ENCODE peak calls at places on chromosomes 16 and 17, in four cellular contexts. E is dorsolateral prefrontal cortex; J is effector memory CD4-positive, alpha-beta T cell; P is pancreas. S is an unnamed sample.

GRCh38 chr16:87713469-87714229 is 52.1 kb downstream of the KLHDC4 start:
- DNase-seq in E (no peak), J (peak), P (no peak), S (no peak)

GRCh38 chr17:50102164-50102991 is 7.2 kb downstream of the PDK2 start:
- DNase-seq in E (peak), J (no peak), P (peak), S (no peak)

GRCh38 chr17:72117748-72118587 is 2.9 kb upstream of the SOX9 start:
- DNase-seq in E (peak), J (no peak), P (no peak), S (no peak)

GRCh38 chr16:72862090-72862489 is 185.8 kb downstream of the ZFHX3 start:
- DNase-seq in E (no peak), J (no peak), P (no peak), S (no peak)

GRCh38 chr17:27993723-27994310 is 48.7 kb upstream of the NLK start:
- DNase-seq in E (no peak), J (no peak), P (no peak), S (no peak)

GRCh38 chr16:84319146-84319760 is 24.6 kb downstream of the WFDC1 start:
- DNase-seq in E (no peak), J (no peak), P (no peak), S (no peak)

GRCh38 chr17:29569245-29569950 is 897 bp downstream of the TP53I13 start:
- DNase-seq in E (peak), J (no peak), P (no peak), S (no peak)

GRCh38 chr16:9061358-9061813 is 30.1 kb upstream of the HAPSTR1 start:
- DNase-seq in E (peak), J (no peak), P (peak), S (no peak)

GRCh38 chr16:31695667-31696066 is 168.0 kb downstream of the AHSP start:
- DNase-seq in E (no peak), J (peak), P (no peak), S (no peak)

GRCh38 chr17:43599835-43600234 is 53.7 kb upstream of the ETV4 start:
- DNase-seq in E (no peak), J (no peak), P (no peak), S (no peak)

GRCh38 chr17:30354731-30355130 is 20.9 kb upstream of the TMIGD1 start:
- DNase-seq in E (no peak), J (no peak), P (no peak), S (no peak)

GRCh38 chr17:76154935-76155845 is 14.1 kb upstream of the FOXJ1 start:
- DNase-seq in E (peak), J (no peak), P (no peak), S (no peak)

GRCh38 chr17:44070455-44071197 is at the start of gene G6PC3:
- DNase-seq in E (peak), J (peak), P (peak), S (peak)

DNA sequence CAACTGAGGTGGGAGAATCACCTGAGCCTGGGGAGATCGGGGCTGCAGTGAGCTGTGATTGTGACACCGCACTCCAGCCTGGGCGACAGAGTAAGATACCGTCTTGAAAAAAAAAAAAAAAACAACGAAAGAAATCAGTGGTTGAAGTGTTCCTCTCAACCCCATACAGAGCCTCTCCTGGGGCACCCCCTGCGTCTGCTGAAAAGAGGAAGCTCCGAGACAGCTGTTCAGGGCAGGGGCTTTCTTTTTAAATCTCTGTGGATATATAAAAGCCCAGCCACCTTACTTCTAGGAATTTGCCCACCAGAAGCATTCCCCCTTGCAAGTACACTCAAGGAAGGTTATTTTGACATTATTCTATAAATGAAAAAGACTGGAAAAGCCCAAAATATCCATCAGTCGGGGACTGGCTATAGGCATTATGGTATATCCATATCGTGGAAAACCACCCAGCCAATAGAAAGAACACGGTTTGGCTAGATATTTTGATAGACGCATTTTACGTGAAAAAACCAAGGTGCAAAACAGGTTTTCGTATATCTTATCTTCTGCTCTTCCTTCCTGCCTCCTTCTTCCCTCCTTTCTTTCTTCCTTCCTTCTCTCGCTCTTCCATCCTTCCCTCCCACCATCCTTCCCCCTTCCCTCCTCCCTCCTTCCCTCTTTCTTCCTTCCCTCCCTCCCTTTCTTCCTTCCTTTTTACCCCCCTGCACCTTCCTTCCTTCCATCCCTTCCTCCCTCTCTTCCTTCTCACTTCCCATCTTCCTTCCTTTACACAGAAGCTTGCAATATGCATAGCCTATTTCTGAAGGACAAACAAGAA is 9.2 kb upstream of the CCL22 start:
- DNase-seq in E (no peak), J (no peak), P (no peak), S (peak)
- H3K4me3 ChIP-seq in E (no peak), J (no peak), P (no peak), S (peak)

GRCh38 chr17:41664172-41664457 is 24.6 kb upstream of the EIF1 start:
- DNase-seq in E (no peak), J (no peak), P (no peak), S (no peak)

GRCh38 chr17:41666336-41666680 is 22.4 kb upstream of the EIF1 start:
- DNase-seq in E (peak), J (peak), P (peak), S (peak)

GRCh38 chr17:41665566-41666335 is 22.9 kb upstream of the EIF1 start:
- DNase-seq in E (peak), J (peak), P (peak), S (peak)

GRCh38 chr17:41663451-41664171 is 25.1 kb upstream of the EIF1 start:
- DNase-seq in E (no peak), J (no peak), P (no peak), S (no peak)

GRCh38 chr17:41664587-41665565 is 23.8 kb upstream of the EIF1 start:
- DNase-seq in E (no peak), J (no peak), P (no peak), S (no peak)
- H3K4me3 ChIP-seq in E (peak), J (peak), P (peak), S (peak)

DNA sequence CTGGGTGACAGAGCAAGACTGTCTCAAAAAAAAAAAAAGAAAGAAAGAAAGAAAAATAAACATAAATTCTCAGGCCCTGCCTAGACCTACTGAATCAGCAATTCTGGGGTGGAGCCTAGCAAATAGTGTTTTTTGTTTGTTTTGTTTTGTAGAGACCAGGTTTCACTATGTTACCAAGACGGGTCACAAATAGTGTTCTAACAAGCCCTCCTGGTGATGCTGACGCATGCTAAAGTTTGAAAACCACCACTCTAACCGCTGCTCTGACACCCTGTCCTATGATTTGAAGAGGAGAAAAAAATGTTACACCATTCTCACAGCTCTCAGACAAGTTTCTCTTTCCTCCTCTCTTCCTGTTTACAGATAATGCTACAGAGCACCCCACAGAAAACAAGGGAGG is 1.5 kb downstream of the MRPL10 start:
- DNase-seq in E (no peak), J (peak), P (no peak), S (no peak)
- H3K4me3 ChIP-seq in E (no peak), J (peak), P (no peak), S (no peak)

DNA sequence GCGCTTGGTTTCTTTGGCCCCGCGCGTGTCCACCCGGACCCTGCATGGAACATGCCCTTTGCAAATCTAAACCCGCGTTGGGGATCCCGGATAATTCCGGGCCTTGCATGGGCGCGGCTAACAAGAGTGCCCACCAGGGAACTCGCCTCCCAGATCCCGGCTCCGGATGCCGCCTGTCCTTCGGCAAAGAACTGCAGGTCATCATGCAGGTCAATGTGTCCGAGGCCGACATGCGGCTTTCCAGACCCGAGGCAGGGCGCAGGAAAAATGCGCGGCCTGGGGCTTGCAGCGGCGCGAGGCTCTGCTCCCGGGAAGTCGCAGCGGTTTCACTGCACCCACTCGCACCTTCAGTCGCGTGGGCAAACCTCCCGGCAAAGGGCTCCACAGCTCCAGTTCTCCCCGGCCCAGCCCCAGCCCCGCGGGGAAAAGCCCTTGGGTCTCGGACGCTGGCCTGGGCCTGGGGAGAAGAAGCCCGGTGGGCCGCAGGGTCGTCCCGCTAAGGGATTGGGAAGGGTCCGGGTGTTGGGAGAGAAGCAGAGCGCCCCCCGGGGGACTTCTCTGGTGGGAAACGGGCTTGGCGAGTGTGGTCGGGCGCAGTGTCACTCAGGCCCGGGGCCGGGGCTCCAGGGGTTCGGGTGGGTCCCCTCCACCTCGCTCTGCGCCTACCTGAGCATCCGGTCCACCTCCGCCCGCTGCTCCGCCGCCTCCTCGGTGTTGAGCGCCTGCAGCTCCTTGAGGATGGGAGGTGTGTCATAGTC is 805 bp downstream of the HNF1B start:
- DNase-seq in E (no peak), J (no peak), P (peak), S (no peak)
- H3K4me3 ChIP-seq in E (peak), J (peak), P (peak), S (peak)

DNA sequence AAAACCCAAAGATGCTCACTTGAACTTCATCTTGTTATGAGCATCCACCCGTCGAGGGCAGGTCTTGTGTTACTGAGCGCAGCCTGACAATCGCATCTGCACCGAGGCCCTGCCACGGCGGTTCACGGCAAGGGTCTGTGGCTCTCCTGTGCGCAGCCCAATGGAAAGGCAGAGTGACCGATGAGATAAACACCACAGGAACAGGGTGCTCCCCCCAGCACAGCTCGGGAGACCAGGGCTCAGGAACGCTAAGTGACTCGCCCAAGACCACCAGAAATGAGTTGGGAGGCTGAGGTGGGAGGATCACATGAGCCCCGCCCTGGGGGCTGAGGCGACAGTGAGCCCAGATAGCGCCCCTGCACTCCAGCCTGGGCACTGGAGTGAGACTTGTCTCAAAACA is 134.7 kb downstream of the ANKRD11 start:
- DNase-seq in E (peak), J (no peak), P (no peak), S (no peak)
- H3K4me3 ChIP-seq in E (no peak), J (no peak), P (no peak), S (no peak)

DNA sequence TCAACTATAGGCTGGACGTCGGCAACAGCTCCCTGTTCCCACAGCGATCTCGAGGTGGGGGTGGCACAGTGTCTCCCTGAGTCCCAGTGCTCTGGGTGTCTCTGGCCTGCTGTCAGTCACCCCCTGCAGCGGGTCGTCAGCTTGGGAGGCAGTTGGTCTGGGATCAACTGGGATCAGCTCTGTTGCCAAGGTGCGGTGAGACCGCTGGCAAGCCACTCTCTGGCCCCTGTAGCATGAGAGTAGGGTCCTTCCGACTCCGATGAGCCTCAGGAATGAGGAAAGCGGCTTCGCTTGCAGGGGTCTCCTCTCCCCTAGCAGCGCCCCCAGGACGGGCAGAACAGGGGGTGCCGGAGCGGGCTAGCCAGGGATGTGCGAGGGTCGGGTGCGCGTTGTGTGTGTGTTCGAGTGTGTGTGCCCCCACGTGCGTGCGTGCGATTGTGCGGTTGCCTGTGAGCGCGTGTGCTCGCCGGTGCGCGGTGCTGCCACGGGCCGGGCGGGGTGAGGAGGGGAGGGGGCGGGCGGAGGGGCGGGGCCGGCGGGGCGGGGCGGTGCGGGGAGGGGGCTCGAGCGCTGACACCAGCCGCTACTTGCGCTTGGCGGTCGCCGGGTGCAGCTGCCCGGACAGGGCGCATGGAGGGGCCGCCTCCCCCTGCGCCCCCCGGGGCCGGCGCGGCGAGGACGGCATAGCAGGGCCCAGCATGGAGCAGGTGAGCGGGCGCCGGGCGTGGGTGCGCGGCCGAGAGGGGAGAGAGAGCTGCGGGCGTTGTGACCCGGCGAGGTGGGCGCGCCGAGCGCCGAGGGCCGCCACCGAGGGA is 9.4 kb upstream of the ARHGAP23 start:
- DNase-seq in E (no peak), J (no peak), P (no peak), S (no peak)
- H3K4me3 ChIP-seq in E (peak), J (no peak), P (peak), S (no peak)

S was measured in GM12864.